ENCODE peak calls at places on chromosomes 13 and 19, in six cellular contexts. One of them, this sample, is unnamed.
A peak's percentile ranks its signal among the peaks of the same experiment; 100 is the strongest.

GRCh38 chr19:31502536-31503170 is 153.4 kb upstream of the TSHZ3 start:
- DNase-seq in NAMALWA: no peak
- DNase-seq in NCI-H1092: no peak
- DNase-seq in mesothelial cell of epicardium: peak; percentile 25
- DNase-seq in activated CD4-positive, alpha-beta memory T cell treated with anti-CD3 and anti-CD28 coated beads, Interleukin-2, amount 10 ng/mL, durations not matched to agents 7 days and 5 days: no peak
- DNase-seq in esophagus squamous epithelium: no peak
- DNase-seq in this sample: no peak

GRCh38 chr19:45140533-45140932 is 20.2 kb downstream of the NKPD1 start:
- DNase-seq in NAMALWA: no peak
- DNase-seq in NCI-H1092: no peak
- DNase-seq in mesothelial cell of epicardium: no peak
- DNase-seq in activated CD4-positive, alpha-beta memory T cell treated with anti-CD3 and anti-CD28 coated beads, Interleukin-2, amount 10 ng/mL, durations not matched to agents 7 days and 5 days: no peak
- DNase-seq in esophagus squamous epithelium: no peak
- DNase-seq in this sample: no peak

GRCh38 chr13:53311561-53311960 is 282.9 kb downstream of the OLFM4 start:
- DNase-seq in NAMALWA: no peak
- DNase-seq in NCI-H1092: no peak
- DNase-seq in mesothelial cell of epicardium: no peak
- DNase-seq in activated CD4-positive, alpha-beta memory T cell treated with anti-CD3 and anti-CD28 coated beads, Interleukin-2, amount 10 ng/mL, durations not matched to agents 7 days and 5 days: no peak
- DNase-seq in esophagus squamous epithelium: no peak
- DNase-seq in this sample: no peak

GRCh38 chr13:20492641-20493040 is 33.0 kb downstream of the CRYL1 start:
- DNase-seq in NAMALWA: peak; percentile 39
- DNase-seq in NCI-H1092: no peak
- DNase-seq in mesothelial cell of epicardium: no peak
- DNase-seq in activated CD4-positive, alpha-beta memory T cell treated with anti-CD3 and anti-CD28 coated beads, Interleukin-2, amount 10 ng/mL, durations not matched to agents 7 days and 5 days: no peak
- DNase-seq in esophagus squamous epithelium: no peak
- DNase-seq in this sample: no peak

GRCh38 chr19:53772943-53773342 is 51.2 kb downstream of the NLRP12 start:
- DNase-seq in NAMALWA: peak; percentile 81
- DNase-seq in NCI-H1092: peak; percentile 1
- DNase-seq in mesothelial cell of epicardium: peak; percentile 67
- DNase-seq in activated CD4-positive, alpha-beta memory T cell treated with anti-CD3 and anti-CD28 coated beads, Interleukin-2, amount 10 ng/mL, durations not matched to agents 7 days and 5 days: peak; percentile 43
- DNase-seq in esophagus squamous epithelium: no peak
- DNase-seq in this sample: no peak

GRCh38 chr19:17394891-17395415 is 957 bp upstream of the CCDC194 start:
- DNase-seq in NAMALWA: no peak
- DNase-seq in NCI-H1092: no peak
- DNase-seq in mesothelial cell of epicardium: no peak
- DNase-seq in activated CD4-positive, alpha-beta memory T cell treated with anti-CD3 and anti-CD28 coated beads, Interleukin-2, amount 10 ng/mL, durations not matched to agents 7 days and 5 days: peak; percentile 80
- DNase-seq in esophagus squamous epithelium: no peak
- DNase-seq in this sample: no peak

GRCh38 chr19:55907286-55907685 is 24.9 kb downstream of the NLRP13 start:
- DNase-seq in NAMALWA: no peak
- DNase-seq in NCI-H1092: no peak
- DNase-seq in mesothelial cell of epicardium: no peak
- DNase-seq in activated CD4-positive, alpha-beta memory T cell treated with anti-CD3 and anti-CD28 coated beads, Interleukin-2, amount 10 ng/mL, durations not matched to agents 7 days and 5 days: no peak
- DNase-seq in esophagus squamous epithelium: no peak
- DNase-seq in this sample: no peak

GRCh38 chr19:6730153-6730804 is 7.1 kb downstream of the GPR108 start:
- DNase-seq in NAMALWA: peak; percentile 78
- DNase-seq in NCI-H1092: no peak
- DNase-seq in mesothelial cell of epicardium: no peak
- DNase-seq in activated CD4-positive, alpha-beta memory T cell treated with anti-CD3 and anti-CD28 coated beads, Interleukin-2, amount 10 ng/mL, durations not matched to agents 7 days and 5 days: peak; percentile 43
- DNase-seq in esophagus squamous epithelium: no peak
- DNase-seq in this sample: no peak

GRCh38 chr19:14782978-14783545 is 4.7 kb upstream of the ADGRE2 start:
- DNase-seq in NAMALWA: no peak
- DNase-seq in NCI-H1092: no peak
- DNase-seq in mesothelial cell of epicardium: no peak
- DNase-seq in activated CD4-positive, alpha-beta memory T cell treated with anti-CD3 and anti-CD28 coated beads, Interleukin-2, amount 10 ng/mL, durations not matched to agents 7 days and 5 days: no peak
- DNase-seq in esophagus squamous epithelium: no peak
- DNase-seq in this sample: no peak

GRCh38 chr19:47230122-47230920 is 678 bp downstream of the BBC3 start:
- DNase-seq in NAMALWA: peak; percentile 82
- DNase-seq in NCI-H1092: no peak
- DNase-seq in mesothelial cell of epicardium: peak; percentile 82
- DNase-seq in activated CD4-positive, alpha-beta memory T cell treated with anti-CD3 and anti-CD28 coated beads, Interleukin-2, amount 10 ng/mL, durations not matched to agents 7 days and 5 days: peak; percentile 84
- DNase-seq in esophagus squamous epithelium: no peak
- DNase-seq in this sample: peak; percentile 66

GRCh38 chr19:18294467-18294864 is 13.0 kb upstream of the JUND start:
- DNase-seq in NAMALWA: no peak
- DNase-seq in NCI-H1092: no peak
- DNase-seq in mesothelial cell of epicardium: no peak
- DNase-seq in activated CD4-positive, alpha-beta memory T cell treated with anti-CD3 and anti-CD28 coated beads, Interleukin-2, amount 10 ng/mL, durations not matched to agents 7 days and 5 days: peak; percentile 95
- DNase-seq in esophagus squamous epithelium: no peak
- DNase-seq in this sample: peak; percentile 75

This sample was measured in CD14-positive monocyte.